ENCODE peak calls at places on chromosomes 4 and X, in five cellular contexts. N is HCT116, T is GM12878, K is SK-N-SH, C is HepG2. B is an unnamed sample.

GRCh38 chr4:57044996-57045395 is 65.2 kb downstream of the IGFBP7 start:
- DNase-seq in N (no peak), T (no peak), K (no peak), C (peak; percentile 14), B (no peak)

GRCh38 chr4:123821861-123822260 is 425.3 kb downstream of the SPRY1 start:
- DNase-seq in N (no peak), T (no peak), K (no peak), C (peak; percentile 28), B (no peak)

GRCh38 chr4:109754093-109754857 is 24.4 kb upstream of the PLA2G12A start:
- DNase-seq in N (no peak), T (no peak), K (no peak), C (no peak), B (no peak)

GRCh38 chr4:98638661-98639060 is 19.8 kb downstream of the TSPAN5 start:
- DNase-seq in N (no peak), T (no peak), K (no peak), C (no peak), B (no peak)

GRCh38 chr4:153018716-153019115 is 82.6 kb downstream of the FHDC1 start:
- DNase-seq in N (no peak), T (no peak), K (no peak), C (no peak), B (no peak)

GRCh38 chr4:100294356-100294755 is 104.1 kb upstream of the DDIT4L start:
- DNase-seq in N (no peak), T (no peak), K (no peak), C (no peak), B (no peak)

GRCh38 chrX:68440940-68441339 is 7.6 kb upstream of the OPHN1 start:
- DNase-seq in N (no peak), T (no peak), K (peak; percentile 42), C (peak; percentile 12), B (no peak)

GRCh38 chr4:73589261-73589847 is 30.9 kb downstream of the RASSF6 start:
- DNase-seq in N (no peak), T (peak; percentile 59), K (no peak), C (no peak), B (no peak)

GRCh38 chr4:172270421-172270820 is 457.2 kb downstream of the GALNTL6 start:
- DNase-seq in N (no peak), T (no peak), K (no peak), C (no peak), B (no peak)

GRCh38 chrX:110087485-110088356 is 84.8 kb downstream of the TMEM164 start:
- DNase-seq in N (peak; percentile 43), T (no peak), K (no peak), C (no peak), B (no peak)

GRCh38 chr4:7067523-7068278 is at the start of gene GRPEL1:
- DNase-seq in N (peak; percentile 98), T (peak; percentile 98), K (peak; percentile 99), C (peak; percentile 99), B (peak; percentile 98)

DNA sequence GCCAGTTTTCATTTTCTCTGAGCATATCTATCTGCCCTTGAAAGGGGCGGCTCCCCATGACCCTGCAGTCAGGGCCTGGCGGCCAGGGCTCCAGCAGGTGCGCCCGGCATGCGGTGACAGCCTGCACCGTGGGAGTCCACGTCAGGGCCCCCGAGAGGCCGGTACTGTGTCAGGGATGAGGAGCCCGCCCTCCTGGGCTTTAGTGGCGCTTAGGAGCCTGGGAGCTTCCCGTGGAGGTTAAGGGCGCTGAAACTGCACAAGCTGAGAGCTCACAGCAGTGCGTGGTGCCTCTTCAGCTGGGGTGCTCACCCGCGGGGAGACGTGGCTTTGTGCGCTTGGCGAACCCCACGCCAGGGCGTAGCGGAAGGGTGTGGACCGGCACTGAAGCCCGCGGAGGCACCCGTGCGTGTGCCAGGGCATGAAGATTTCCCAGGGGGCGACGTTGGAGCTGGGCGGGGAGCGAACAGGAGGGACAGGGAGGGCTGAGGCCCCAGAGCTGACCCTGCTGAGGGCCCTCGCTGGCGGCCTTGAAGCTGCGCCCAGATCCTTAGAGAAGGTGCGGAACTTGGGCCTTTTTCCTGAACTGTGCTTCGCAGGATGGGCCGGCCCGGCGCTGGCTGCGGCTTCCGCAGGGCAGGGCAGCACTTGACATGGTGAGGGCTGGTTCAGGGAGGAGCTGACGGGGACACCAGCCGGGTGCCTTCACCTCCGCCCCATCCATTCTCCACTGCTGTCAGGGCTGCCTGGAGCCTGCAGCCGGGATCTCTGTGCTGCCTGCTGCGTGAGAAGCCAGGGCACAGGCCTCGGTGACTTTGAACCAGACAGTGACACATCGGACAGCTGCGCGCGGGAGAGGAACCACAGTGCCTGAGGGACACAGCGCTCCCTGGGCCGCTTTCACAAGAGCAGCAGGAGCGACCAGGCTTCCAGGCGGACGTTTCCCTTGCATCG is 32.9 kb downstream of the HTT-AS start:
- DNase-seq in N (no peak), T (no peak), K (peak; percentile 62), C (peak; percentile 55), B (no peak)
- H3K9ac ChIP-seq in N (no peak overlapping the region), T (peak overlapping the region; percentile 93), K (no peak overlapping the region), C (peak overlapping the region; percentile 33), B (no peak overlapping the region)

DNA sequence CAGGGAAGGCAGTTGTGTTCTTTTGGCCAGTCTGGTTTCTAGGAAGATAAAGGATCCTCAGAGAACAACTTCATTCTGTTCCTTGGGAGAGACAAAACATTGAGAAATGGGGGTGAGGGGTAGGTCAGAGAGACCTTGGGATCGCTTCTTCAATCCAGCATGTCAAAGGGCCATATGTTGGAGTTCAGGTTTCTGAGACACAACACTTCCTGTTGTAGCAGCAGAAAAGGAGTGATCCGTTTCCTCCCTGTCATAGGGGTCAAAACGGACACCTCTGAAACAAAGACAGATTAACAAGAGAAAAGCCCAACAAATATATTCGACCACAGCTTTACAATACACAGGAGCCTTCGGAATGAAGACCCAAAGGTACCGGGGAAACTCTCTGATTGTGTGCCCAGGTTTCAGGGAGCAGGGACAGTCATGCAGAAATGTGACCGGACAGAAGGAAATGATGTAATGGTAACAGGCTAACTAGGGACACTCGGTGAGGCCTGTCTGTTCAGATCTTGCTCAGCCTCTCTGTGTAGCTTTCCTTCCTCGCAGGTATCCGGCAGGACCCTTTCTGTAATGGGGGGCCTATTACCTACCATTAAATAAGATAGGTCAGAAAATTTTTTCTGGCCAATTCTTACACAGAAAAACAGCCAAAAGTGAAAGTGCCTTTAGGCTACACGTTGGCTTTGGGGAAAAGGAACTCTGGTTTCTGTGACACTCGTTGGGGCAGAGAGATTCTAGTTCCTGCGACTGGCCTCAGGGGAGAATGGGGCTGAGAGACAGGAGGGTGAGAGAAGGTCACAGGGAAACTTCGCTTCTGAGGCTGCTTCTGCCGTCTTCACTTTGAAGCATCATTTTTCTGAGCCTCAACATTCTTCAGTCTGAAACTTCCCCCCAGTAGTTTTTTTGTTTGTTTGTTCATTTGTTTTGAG is 103.2 kb upstream of the TLR3 start:
- DNase-seq in N (no peak), T (peak; percentile 3), K (no peak), C (no peak), B (no peak)
- TF ChIP-seq REST in N (no peak), T (no peak), K (no peak), C (no peak), B (no peak)

GRCh38 chr4:180827610-180828009 is 1415.6 kb upstream of the TENM3 start:
- DNase-seq in N (no peak), T (no peak), K (no peak), C (no peak), B (no peak)
- H3K9ac ChIP-seq in N (no peak overlapping the region), T (no peak overlapping the region), K (no peak overlapping the region), C (peak overlapping the region; percentile 19), B (no peak overlapping the region)

GRCh38 chr4:95190751-95191436 is 357.9 kb downstream of the UNC5C start:
- DNase-seq in N (no peak), T (no peak), K (peak; percentile 78), C (no peak), B (no peak)
- TF ChIP-seq REST in N (no peak), T (no peak), K (no peak), C (no peak), B (no peak)

GRCh38 chrX:47198687-47199080 is 5.1 kb downstream of the UBA1 start:
- DNase-seq in N (no peak), T (no peak), K (no peak), C (no peak), B (no peak)
- H3K9ac ChIP-seq in N (no peak overlapping the region), T (no peak overlapping the region), K (no peak overlapping the region), C (no peak overlapping the region), B (no peak overlapping the region)

DNA sequence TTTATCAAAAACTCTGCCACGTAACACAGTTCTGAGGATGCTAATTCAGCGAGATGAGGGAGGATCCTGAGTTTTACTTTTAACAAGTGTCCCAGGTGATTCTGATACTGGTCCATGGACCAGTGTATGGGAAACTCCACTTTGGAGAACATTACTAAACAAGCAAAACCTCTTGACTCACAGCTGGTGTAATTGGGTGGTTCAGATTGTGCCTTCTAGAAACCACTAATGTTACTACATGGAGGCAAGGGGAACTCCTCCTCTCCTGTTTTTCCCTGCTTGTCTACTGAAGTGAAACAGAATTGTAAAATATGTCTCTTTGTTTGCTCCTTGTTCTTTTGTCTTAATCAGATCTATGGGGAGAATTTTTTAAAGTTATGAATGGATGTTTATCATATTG is 62.6 kb downstream of the FRAS1 start:
- DNase-seq in N (no peak), T (no peak), K (no peak), C (no peak), B (no peak)
- TF ChIP-seq REST in N (no peak), T (no peak), K (no peak), C (no peak), B (no peak)

DNA sequence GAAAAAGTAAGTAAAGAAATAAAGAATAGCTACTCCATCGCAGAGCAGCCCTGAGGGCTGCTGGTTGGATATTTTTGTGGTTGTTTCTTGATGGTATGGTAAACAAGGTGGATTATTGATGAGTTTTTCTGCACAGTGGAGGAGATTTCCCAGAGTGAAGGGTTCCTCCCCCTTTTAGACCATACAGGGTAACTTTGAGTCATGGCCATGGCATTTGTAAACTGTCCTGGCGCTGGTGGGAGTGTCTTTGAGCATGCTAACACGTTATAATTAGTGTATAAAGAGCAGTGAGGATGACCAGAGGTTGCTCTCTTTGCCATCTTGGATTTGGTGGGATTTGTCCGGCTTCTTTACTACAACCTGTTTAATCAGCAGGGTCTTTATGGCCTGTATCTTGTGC is 128.2 kb downstream of the ASMT start:
- DNase-seq in N (no peak), T (no peak), K (no peak), C (no peak), B (no peak)
- H3K9ac ChIP-seq in N (no peak overlapping the region), T (no peak overlapping the region), K (no peak overlapping the region), C (no peak overlapping the region), B (no peak overlapping the region)

DNA sequence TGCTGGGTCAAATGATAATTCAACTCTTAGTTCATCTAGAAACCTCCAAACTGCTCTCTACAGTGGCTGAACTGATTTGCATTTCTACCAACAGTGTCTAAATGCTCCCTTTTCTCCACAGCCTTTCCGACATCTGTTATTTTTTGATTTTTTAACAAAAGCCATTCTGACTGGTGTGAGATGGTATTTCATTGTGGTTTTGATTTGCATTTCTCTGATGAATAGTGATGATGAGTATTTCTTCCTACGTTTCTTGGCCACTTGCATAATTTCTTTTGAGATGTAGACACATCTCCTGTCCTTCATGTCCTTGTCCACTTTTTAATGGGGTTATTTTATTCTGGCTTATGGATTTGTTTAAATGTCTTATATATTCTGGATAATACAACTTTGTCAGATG is 298.2 kb upstream of the ARSJ start:
- DNase-seq in N (no peak), T (no peak), K (no peak), C (no peak), B (no peak)
- TF ChIP-seq REST in N (no peak), T (no peak), K (no peak), C (no peak), B (no peak)

DNA sequence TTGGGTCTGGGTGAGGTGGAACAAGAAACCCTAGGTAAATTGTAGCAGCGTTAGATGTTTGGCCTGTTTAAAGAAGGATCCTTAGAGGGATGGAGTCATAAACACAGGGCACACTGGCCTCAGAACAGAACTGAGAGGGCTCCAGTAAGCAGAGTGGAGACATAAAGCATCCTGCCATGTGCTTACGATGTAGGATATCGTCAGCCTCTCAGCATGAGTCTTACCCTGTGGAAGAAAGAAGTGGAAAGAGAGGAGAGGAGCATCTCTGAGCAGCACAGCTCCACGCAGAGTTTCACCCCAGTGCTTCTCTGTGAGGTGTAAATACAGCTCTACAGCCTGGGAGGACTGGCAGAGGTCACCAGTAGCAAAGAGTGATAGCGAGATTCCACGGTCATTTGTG is 27.8 kb upstream of the SORBS2 start:
- DNase-seq in N (no peak), T (no peak), K (no peak), C (no peak), B (no peak)
- H3K9ac ChIP-seq in N (peak overlapping the region; percentile 28), T (no peak overlapping the region), K (peak overlapping the region; percentile 67), C (no peak overlapping the region), B (no peak overlapping the region)